ENCODE peak calls at places on chromosomes 16 and 17, in seven cellular contexts. G is H1, E is hepatocyte, Q is PC-3, K is neural progenitor cell, A is fibroblast of lung, L is PC-9. J is an unnamed sample.

GRCh38 chr17:64115043-64115698 is 14.8 kb downstream of the ERN1 start:
- DNase-seq in G (no peak), E (no peak), Q (peak; percentile 60), K (no peak), A (no peak), L (peak; percentile 79), J (no peak)

GRCh38 chr17:55398689-55399088 is 22.9 kb downstream of the MMD start:
- DNase-seq in G (no peak), E (peak; percentile 12), Q (no peak), K (no peak), A (no peak), L (no peak), J (no peak)

GRCh38 chr17:79905832-79906231 is 66.6 kb upstream of the CBX4 start:
- DNase-seq in G (no peak), E (peak; percentile 65), Q (peak; percentile 78), K (no peak), A (no peak), L (peak; percentile 76), J (no peak)

GRCh38 chr16:63933841-63934240 is 1188.0 kb downstream of the CDH11 start:
- DNase-seq in G (no peak), E (no peak), Q (no peak), K (no peak), A (no peak), L (no peak), J (no peak)

GRCh38 chr16:86553356-86553755 is 1.7 kb downstream of the MTHFSD start:
- DNase-seq in G (no peak), E (no peak), Q (no peak), K (no peak), A (no peak), L (no peak), J (no peak)

GRCh38 chr16:30370444-30371247 is at the start of gene TBC1D10B:
- DNase-seq in G (peak; percentile 100), E (peak; percentile 99), Q (peak; percentile 99), K (peak; percentile 100), A (peak; percentile 100), L (peak; percentile 100), J (peak; percentile 99)

GRCh38 chr17:63116967-63117366 is 150.9 kb downstream of the TANC2 start:
- DNase-seq in G (no peak), E (peak; percentile 64), Q (no peak), K (peak; percentile 64), A (peak; percentile 72), L (no peak), J (no peak)

GRCh38 chr16:56758432-56758831 is 28.5 kb downstream of the NUP93 start:
- DNase-seq in G (no peak), E (no peak), Q (no peak), K (no peak), A (no peak), L (no peak), J (no peak)

GRCh38 chr16:55842369-55843104 is 9.6 kb upstream of the CES1 start:
- DNase-seq in G (no peak), E (peak; percentile 73), Q (peak; percentile 51), K (peak; percentile 74), A (peak; percentile 61), L (no peak), J (no peak)

GRCh38 chr17:3698139-3698538 is 2.2 kb upstream of the P2RX5 start:
- DNase-seq in G (no peak), E (no peak), Q (no peak), K (no peak), A (no peak), L (no peak), J (no peak)

GRCh38 chr17:3693829-3694231 is 2.1 kb downstream of the P2RX5 start:
- DNase-seq in G (no peak), E (no peak), Q (no peak), K (no peak), A (no peak), L (no peak), J (no peak)

GRCh38 chr17:3695129-3695722 is 729 bp downstream of the P2RX5 start:
- DNase-seq in G (no peak), E (no peak), Q (peak; percentile 9), K (no peak), A (no peak), L (no peak), J (no peak)

GRCh38 chr17:3697157-3697515 is 1.2 kb upstream of the P2RX5 start:
- DNase-seq in G (no peak), E (no peak), Q (no peak), K (no peak), A (no peak), L (no peak), J (no peak)

DNA sequence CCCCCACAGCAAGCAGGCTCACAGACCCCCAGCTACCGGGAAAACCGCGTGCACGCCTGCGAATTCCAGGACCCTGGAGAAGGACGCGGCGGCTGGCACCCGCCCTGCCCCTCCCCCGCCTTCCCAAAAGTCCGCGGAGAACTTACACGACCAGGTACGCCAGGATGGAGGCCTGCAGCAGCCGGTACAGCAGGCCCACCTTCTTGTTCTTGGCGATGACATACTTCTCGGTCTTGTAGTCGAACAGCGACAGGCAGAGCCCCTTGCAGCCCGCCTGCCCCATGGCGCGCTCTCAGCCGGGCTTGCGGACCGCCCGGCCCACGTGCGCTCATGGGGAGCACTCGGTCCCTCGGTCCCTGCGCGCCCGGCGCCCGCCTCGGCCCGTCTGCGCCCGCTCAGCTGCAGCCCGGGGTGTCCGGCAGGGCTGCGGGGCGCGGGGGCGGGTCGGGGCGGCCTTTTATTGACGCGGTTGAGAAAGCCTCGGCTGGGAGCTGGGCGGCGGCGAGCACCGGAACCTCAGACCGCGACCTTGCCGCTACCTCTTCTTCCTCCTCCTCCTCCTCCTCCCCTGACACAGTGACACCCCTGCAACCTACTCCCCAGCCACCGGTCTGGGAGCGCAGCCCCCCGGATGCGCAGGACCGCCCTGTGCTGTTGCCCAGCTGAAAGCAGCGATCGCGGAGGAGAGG is at the start of gene P2RX5:
- DNase-seq in G (no peak), E (peak; percentile 39), Q (peak; percentile 32), K (peak; percentile 76), A (no peak), L (no peak), J (no peak)
- TF ChIP-seq EZH2 in G (no peak), E (peak; percentile 76), Q (no peak), K (peak; percentile 87), A (peak; percentile 40), L (no peak), J (no peak)

DNA sequence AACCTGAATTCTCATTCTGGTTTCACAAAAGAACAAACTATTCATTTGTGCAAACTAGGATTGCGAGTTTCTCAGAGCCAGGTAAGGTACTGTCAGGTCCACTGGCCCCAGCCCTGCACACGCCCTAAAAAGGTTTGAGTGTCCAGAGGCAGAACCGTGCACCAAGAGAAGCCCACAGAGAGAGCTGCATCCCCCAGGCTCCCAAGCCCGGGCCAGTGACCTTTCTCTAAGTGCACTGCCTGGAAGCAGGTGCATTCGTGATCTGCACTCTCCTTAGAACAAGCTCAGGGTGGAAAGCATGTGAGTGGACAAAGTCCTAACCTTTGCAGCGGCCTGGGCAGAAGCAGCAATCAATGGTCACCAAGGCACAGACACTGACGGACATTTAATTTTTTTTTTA is 26.8 kb downstream of the MEAK7 start:
- DNase-seq in G (no peak), E (no peak), Q (no peak), K (no peak), A (no peak), L (no peak), J (no peak)
- H3K4me2 ChIP-seq in G (no peak overlapping the region), E (no peak overlapping the region), Q (no peak overlapping the region), K (no peak overlapping the region), A (no peak overlapping the region), L (no peak overlapping the region), J (no peak overlapping the region)

GRCh38 chr17:67376509-67376891 is 581 bp upstream of the PITPNC1 start:
- DNase-seq in G (no peak), E (peak; percentile 71), Q (peak; percentile 47), K (no peak), A (peak; percentile 31), L (no peak), J (no peak)

GRCh38 chr17:67377727-67378443 is 804 bp downstream of the PITPNC1 start:
- DNase-seq in G (no peak), E (peak; percentile 74), Q (peak; percentile 52), K (peak; percentile 74), A (peak; percentile 40), L (no peak), J (no peak)

GRCh38 chr17:67378444-67379250 is 1.6 kb downstream of the PITPNC1 start:
- DNase-seq in G (no peak), E (peak; percentile 92), Q (peak; percentile 94), K (peak; percentile 93), A (peak; percentile 74), L (peak; percentile 40), J (no peak)

GRCh38 chr17:67375761-67376160 is 1.3 kb upstream of the PITPNC1 start:
- DNase-seq in G (no peak), E (no peak), Q (no peak), K (no peak), A (no peak), L (no peak), J (no peak)

DNA sequence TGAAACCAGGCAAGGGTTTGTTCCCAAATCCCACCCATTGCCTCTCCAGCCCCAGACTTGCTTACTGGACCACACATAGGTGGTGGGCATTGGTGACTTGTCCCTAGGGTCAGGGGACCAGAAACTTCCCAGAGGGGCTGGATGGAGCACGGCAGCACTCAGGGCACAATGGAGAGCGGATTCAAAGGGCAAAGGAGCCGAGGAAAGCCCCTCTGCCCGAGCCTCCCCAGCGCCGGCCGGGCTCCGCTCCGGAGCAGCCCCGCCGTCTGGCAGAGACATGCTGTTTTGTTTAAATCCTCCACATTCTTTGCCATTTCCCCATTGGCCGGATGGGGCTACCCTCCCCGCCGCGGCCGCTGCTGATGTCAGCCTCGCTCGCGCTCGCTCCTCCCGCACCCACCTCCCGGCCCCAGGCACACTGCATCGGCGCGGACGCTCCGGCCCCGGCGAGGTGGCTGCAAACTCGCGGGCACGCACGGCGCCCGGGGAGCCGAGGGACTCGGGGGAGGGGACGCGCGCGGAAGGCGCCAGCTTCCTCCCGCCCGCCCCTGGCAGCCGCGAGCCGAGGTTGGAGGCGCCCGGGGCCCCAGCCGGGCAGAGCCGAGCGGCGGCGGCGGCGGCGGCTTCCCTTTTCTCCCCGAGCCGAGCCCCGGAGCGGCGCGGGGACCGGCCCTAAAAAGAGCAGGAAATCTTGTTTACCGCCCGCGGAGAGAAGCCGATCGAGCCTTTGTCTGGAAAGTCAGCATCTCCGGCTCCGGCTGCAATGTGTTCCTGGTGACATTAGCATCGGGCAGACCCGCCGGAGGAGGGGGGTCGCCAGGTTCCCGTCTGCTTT is at the start of gene PITPNC1:
- DNase-seq in G (no peak), E (peak; percentile 92), Q (peak; percentile 89), K (peak; percentile 94), A (peak; percentile 86), L (peak; percentile 65), J (no peak)
- TF ChIP-seq CTCF in G (no peak), E (no peak), Q (no peak), K (no peak), A (no peak), L (no peak), J (no peak)

DNA sequence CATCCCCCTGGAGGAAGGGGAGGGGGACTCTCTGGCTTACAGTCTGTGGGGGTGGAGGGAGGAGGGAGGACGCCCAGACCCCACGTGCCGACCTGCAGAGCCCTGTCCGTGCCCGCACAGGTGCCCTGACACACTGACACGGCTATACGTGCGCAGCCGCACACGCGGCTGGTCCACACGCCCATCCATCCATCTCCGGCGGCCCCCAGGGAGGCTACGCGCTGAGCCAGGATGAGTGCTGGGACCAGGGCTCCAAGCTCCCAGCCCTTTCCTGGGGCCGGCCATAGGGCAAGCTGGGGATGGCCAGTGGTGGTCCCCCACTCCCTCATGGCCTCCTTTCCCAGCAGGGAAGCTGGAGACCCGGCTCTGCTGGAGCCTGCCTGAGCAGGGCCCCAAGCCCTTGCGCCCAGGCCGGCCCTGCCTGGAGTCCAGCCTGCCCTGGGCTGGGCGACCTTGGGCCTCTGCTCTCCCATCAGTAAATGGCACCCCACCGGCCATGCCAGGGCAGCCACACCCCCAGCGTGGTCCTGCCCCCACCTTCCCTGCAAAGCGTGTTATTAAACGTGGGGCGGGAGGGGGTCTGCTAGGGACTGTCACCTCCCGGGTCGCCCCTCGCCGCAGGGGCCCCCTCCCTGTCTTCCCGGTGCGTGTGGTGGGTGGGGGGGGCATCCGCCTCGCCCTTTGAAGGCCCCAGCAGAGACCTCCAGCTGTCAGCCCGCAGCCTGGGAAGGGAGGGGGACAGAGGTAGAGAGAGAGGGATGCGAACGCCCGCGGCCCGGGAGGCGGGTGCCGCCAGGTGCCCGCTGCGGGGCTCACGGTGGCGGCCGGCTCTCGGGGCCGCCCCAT is 866 bp downstream of the CASKIN1 start:
- DNase-seq in G (no peak), E (no peak), Q (no peak), K (peak; percentile 43), A (no peak), L (no peak), J (no peak)
- TF ChIP-seq EZH2 in G (no peak), E (no peak), Q (no peak), K (peak; percentile 47), A (peak; percentile 92), L (no peak), J (peak; percentile 87)

J was measured in keratinocyte.